ENCODE peak calls at places on chromosomes 4 and X, in eight cellular contexts. A, E, M, L, I, F, V and Z are unnamed samples.

GRCh38 chrX:120672389-120672788 is 42.5 kb upstream of the C1GALT1C1 start:
- DNase-seq in A (no peak), E (peak; percentile 94), M (peak; percentile 52), L (no peak), I (no peak), F (peak; percentile 67), V (no peak), Z (peak; percentile 3)

GRCh38 chr4:30716158-30716557 is 4.0 kb upstream of the PCDH7 start:
- DNase-seq in A (no peak), E (peak; percentile 63), M (no peak), L (peak; percentile 43), I (peak; percentile 30), F (no peak), V (no peak), Z (peak; percentile 19)

GRCh38 chr4:94595880-94596483 is 144.2 kb downstream of the PDLIM5 start:
- DNase-seq in A (peak; percentile 28), E (peak; percentile 82), M (no peak), L (peak; percentile 21), I (peak; percentile 12), F (no peak), V (no peak), Z (peak; percentile 5)

GRCh38 chr4:40316333-40316781 is 18.8 kb upstream of the CHRNA9 start:
- DNase-seq in A (no peak), E (peak; percentile 97), M (no peak), L (no peak), I (no peak), F (no peak), V (no peak), Z (no peak)

GRCh38 chr4:74983229-74983628 is 50.3 kb downstream of the PARM1 start:
- DNase-seq in A (no peak), E (no peak), M (no peak), L (no peak), I (no peak), F (no peak), V (no peak), Z (no peak)

GRCh38 chr4:151908734-151909497 is 148.1 kb upstream of the GATB start:
- DNase-seq in A (no peak), E (no peak), M (no peak), L (no peak), I (no peak), F (no peak), V (no peak), Z (no peak)

GRCh38 chrX:103585421-103586313 is at the start of gene TCEAL4:
- DNase-seq in A (peak; percentile 76), E (peak; percentile 48), M (peak; percentile 78), L (peak; percentile 31), I (peak; percentile 26), F (peak; percentile 73), V (peak; percentile 46), Z (no peak)

GRCh38 chrX:119010491-119010890 is 36.1 kb downstream of the LONRF3 start:
- DNase-seq in A (no peak), E (no peak), M (no peak), L (no peak), I (no peak), F (no peak), V (no peak), Z (no peak)

GRCh38 chr4:88818650-88819470 is 121.2 kb upstream of the NAP1L5 start:
- DNase-seq in A (peak; percentile 28), E (peak; percentile 70), M (peak; percentile 68), L (peak; percentile 25), I (no peak), F (no peak), V (peak; percentile 26), Z (peak; percentile 8)

GRCh38 chrX:17710836-17711235 is 26.5 kb upstream of the SCML1 start:
- DNase-seq in A (no peak), E (no peak), M (no peak), L (no peak), I (no peak), F (no peak), V (no peak), Z (no peak)

GRCh38 chr4:84481077-84481878 is 17.8 kb downstream of the NKX6-1 start:
- DNase-seq in A (no peak), E (no peak), M (no peak), L (no peak), I (no peak), F (no peak), V (no peak), Z (no peak)